ENCODE peak calls at places on chromosomes 1 and 21, in ten cellular contexts. W is LoVo; U is dorsolateral prefrontal cortex; P is activated gamma-delta T cell; O is NCI-H2107; J is SHP77; Y is mucosa of gallbladder; D is iris pigment epithelial cell; X is NCI-H69; R is activated CD4-positive, alpha-beta T cell treated with anti-CD3 and anti-CD28 coated beads for 24 hours. M is an unnamed sample.

GRCh38 chr1:152739841-152740240 is 18.0 kb upstream of the KPRP start:
- DNase-seq in W (no peak), U (no peak), P (no peak), O (no peak), J (no peak), Y (no peak), D (no peak), X (no peak), R (no peak), M (no peak)

GRCh38 chr1:200154069-200154767 is 126.7 kb downstream of the NR5A2 start:
- DNase-seq in W (no peak), U (no peak), P (no peak), O (no peak), J (no peak), Y (no peak), D (peak), X (peak), R (peak), M (no peak)

GRCh38 chr21:35273331-35273730 is 224.2 kb upstream of the RUNX1 start:
- DNase-seq in W (peak), U (no peak), P (no peak), O (no peak), J (no peak), Y (no peak), D (no peak), X (peak), R (no peak), M (peak)

GRCh38 chr1:15197591-15198447 is 44.3 kb downstream of the TMEM51 start:
- DNase-seq in W (no peak), U (no peak), P (no peak), O (no peak), J (no peak), Y (no peak), D (no peak), X (no peak), R (no peak), M (no peak)

GRCh38 chr1:66540434-66541032 is 6.6 kb downstream of the SGIP1 start:
- DNase-seq in W (no peak), U (no peak), P (no peak), O (no peak), J (no peak), Y (no peak), D (peak), X (no peak), R (no peak), M (no peak)

GRCh38 chr1:2888281-2888845 is 86.9 kb upstream of the TTC34 start:
- DNase-seq in W (no peak), U (no peak), P (no peak), O (no peak), J (no peak), Y (no peak), D (no peak), X (peak), R (no peak), M (no peak)

GRCh38 chr1:231867607-231868006 is 241.0 kb downstream of the DISC1 start:
- DNase-seq in W (no peak), U (no peak), P (no peak), O (no peak), J (no peak), Y (no peak), D (no peak), X (no peak), R (no peak), M (no peak)

GRCh38 chr1:83747853-83748482 is 251.0 kb downstream of the TTLL7 start:
- DNase-seq in W (no peak), U (no peak), P (no peak), O (no peak), J (no peak), Y (no peak), D (no peak), X (no peak), R (no peak), M (no peak)

GRCh38 chr1:242691603-242691945 is 167.1 kb upstream of the PLD5 start:
- DNase-seq in W (no peak), U (peak), P (no peak), O (no peak), J (no peak), Y (no peak), D (no peak), X (no peak), R (no peak), M (peak)

GRCh38 chr21:45862544-45863207 is 118.9 kb upstream of the COL6A1 start:
- DNase-seq in W (no peak), U (no peak), P (no peak), O (no peak), J (no peak), Y (no peak), D (no peak), X (no peak), R (no peak), M (no peak)

GRCh38 chr1:89971600-89971999 is 23.3 kb upstream of the ZNF326 start:
- DNase-seq in W (no peak), U (no peak), P (no peak), O (no peak), J (no peak), Y (no peak), D (peak), X (no peak), R (no peak), M (no peak)

GRCh38 chr1:16226495-16227179 is 10.3 kb downstream of the CPLANE2 start:
- DNase-seq in W (no peak), U (peak), P (no peak), O (no peak), J (no peak), Y (peak), D (no peak), X (peak), R (no peak), M (no peak)

M was measured in NCI-H146.